ENCODE peak calls at places on chromosomes 1 and 21, in seven cellular contexts. P, R, L, I, A, E and J are unnamed samples. For H3K9me3, the result is how much of the 10 kb centered on the place peaks cover.

GRCh38 chr1:50929376-50929958 is 30.6 kb downstream of the FAF1 start:
- DNase-seq in P (peak), R (peak), L (peak), I (peak), A (peak), E (no peak), J (no peak)

GRCh38 chr1:21232044-21232443 is 55.3 kb upstream of the EIF4G3 start:
- DNase-seq in P (no peak), R (peak), L (peak), I (peak), A (peak), E (no peak), J (no peak)

GRCh38 chr21:44658511-44658910 is 779 bp downstream of the KRTAP12-3 start:
- DNase-seq in P (no peak), R (no peak), L (no peak), I (no peak), A (no peak), E (no peak), J (no peak)

GRCh38 chr1:237884237-237884636 is 6.5 kb downstream of the ZP4 start:
- DNase-seq in P (no peak), R (no peak), L (no peak), I (no peak), A (no peak), E (no peak), J (no peak)

GRCh38 chr1:211944733-211945500 is 90.4 kb downstream of the INTS7 start:
- DNase-seq in P (no peak), R (no peak), L (peak), I (peak), A (no peak), E (no peak), J (no peak)

GRCh38 chr1:59005491-59006308 is 221.9 kb upstream of the JUN start:
- DNase-seq in P (no peak), R (no peak), L (no peak), I (no peak), A (no peak), E (no peak), J (no peak)

GRCh38 chr1:228417471-228418203 is 976 bp upstream of the TRIM17 start:
- DNase-seq in P (no peak), R (no peak), L (no peak), I (no peak), A (peak), E (no peak), J (no peak)

GRCh38 chr1:2085080-2085479 is 34.9 kb downstream of the PRKCZ start:
- DNase-seq in P (no peak), R (no peak), L (no peak), I (no peak), A (no peak), E (no peak), J (no peak)

GRCh38 chr21:44485254-44485793 is 30.0 kb downstream of the LRRC3 start:
- DNase-seq in P (no peak), R (no peak), L (peak), I (peak), A (peak), E (no peak), J (no peak)

GRCh38 chr1:164155337-164155850 is 403.6 kb upstream of the PBX1 start:
- DNase-seq in P (no peak), R (no peak), L (no peak), I (peak), A (no peak), E (no peak), J (no peak)

GRCh38 chr1:43372172-43372571 is 4.4 kb upstream of the ELOVL1 start:
- DNase-seq in P (no peak), R (peak), L (no peak), I (no peak), A (peak), E (no peak), J (no peak)

GRCh38 chr1:174413632-174414031 is 34.1 kb upstream of the GPR52 start:
- DNase-seq in P (no peak), R (peak), L (peak), I (peak), A (no peak), E (no peak), J (no peak)

GRCh38 chr1:66606359-66607142 is 72.6 kb downstream of the SGIP1 start:
- DNase-seq in P (no peak), R (no peak), L (no peak), I (no peak), A (no peak), E (no peak), J (no peak)

GRCh38 chr21:41365377-41366107 is 3.7 kb downstream of the MX2 start:
- DNase-seq in P (no peak), R (no peak), L (no peak), I (no peak), A (no peak), E (peak), J (no peak)

GRCh38 chr21:41364308-41364707 is 2.5 kb downstream of the MX2 start:
- DNase-seq in P (no peak), R (no peak), L (no peak), I (no peak), A (no peak), E (no peak), J (no peak)

GRCh38 chr21:41367598-41368360 is 6.0 kb downstream of the MX2 start:
- DNase-seq in P (no peak), R (no peak), L (no peak), I (no peak), A (no peak), E (peak), J (no peak)

GRCh38 chr21:41368361-41369104 is 6.7 kb downstream of the MX2 start:
- DNase-seq in P (no peak), R (no peak), L (no peak), I (no peak), A (no peak), E (peak), J (no peak)

DNA sequence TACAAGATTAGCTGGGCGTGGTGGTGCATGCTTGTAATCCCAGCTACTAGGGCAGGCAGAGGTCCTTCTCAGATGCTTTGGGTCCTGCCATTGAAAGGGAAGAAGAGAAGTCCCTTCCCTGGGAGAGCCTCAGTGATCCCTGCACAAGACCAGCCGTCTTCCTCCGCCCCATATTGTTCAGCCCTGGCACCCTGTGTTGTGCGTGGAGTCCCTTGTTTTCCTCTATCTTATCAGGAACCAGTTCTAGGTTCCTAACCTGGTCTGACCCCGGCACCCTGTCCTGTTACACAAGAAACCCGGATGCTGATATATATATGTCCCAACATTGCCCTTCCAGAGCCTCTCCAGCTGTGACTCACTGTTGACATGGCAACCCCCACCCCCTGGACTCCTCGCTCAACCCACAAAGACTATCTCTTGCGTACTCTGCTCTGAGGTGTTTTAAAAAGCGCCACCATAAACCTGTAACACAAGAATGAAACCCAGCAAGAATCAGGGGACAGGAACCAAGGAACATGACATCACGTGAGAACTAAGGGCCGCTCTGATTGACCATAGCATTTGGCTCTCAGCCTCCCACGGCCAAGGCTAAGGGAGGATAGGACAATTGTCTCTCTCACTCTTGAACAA is 4.8 kb downstream of the MX2 start:
- DNase-seq in P (peak), R (peak), L (peak), I (peak), A (no peak), E (peak), J (no peak)
- H3K27ac ChIP-seq in P (no peak), R (no peak), L (no peak), I (peak), A (no peak), E (no peak), J (no peak)

GRCh38 chr1:49824261-49824660 is 199.5 kb downstream of the AGBL4 start:
- DNase-seq in P (no peak), R (no peak), L (no peak), I (no peak), A (no peak), E (no peak), J (no peak)
- H3K9me3 ChIP-seq in P (under half), R (under half), L (under half), I (under half), A (under half), E (under half), J (under half)

GRCh38 chr1:240414237-240414636 is 197.7 kb downstream of the GREM2 start:
- DNase-seq in P (peak), R (peak), L (peak), I (no peak), A (no peak), E (no peak), J (no peak)

GRCh38 chr1:240409615-240410014 is 202.3 kb downstream of the GREM2 start:
- DNase-seq in P (no peak), R (no peak), L (no peak), I (no peak), A (no peak), E (no peak), J (no peak)

GRCh38 chr1:240415532-240415931 is 196.4 kb downstream of the GREM2 start:
- DNase-seq in P (no peak), R (peak), L (no peak), I (peak), A (no peak), E (no peak), J (no peak)

GRCh38 chr1:240417317-240417716 is 194.6 kb downstream of the GREM2 start:
- DNase-seq in P (no peak), R (peak), L (no peak), I (peak), A (no peak), E (no peak), J (no peak)

DNA sequence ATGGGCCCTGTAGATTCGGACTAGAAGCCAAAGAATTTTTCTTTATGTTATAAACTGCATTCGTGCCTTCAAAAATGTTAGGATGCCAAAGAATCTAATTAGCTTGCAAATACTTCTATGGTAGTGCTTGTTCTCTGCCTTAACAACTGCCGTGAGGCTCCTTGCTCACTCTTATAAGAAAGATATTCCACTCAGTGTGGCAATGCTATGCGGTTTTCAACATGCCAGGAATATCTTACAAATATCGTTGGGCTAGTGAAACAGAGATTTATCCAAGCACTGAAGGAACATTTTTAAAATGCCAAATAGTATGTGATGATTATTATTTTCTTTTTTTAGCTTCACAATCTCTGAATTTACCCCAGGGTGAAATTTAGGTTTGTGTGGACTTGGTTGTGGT is 198.2 kb downstream of the GREM2 start:
- DNase-seq in P (no peak), R (peak), L (no peak), I (no peak), A (no peak), E (no peak), J (no peak)
- H3K27ac ChIP-seq in P (no peak), R (peak), L (no peak), I (no peak), A (no peak), E (no peak), J (no peak)

GRCh38 chr1:205109269-205109668 is 12.5 kb downstream of the RBBP5 start:
- DNase-seq in P (no peak), R (no peak), L (no peak), I (no peak), A (no peak), E (no peak), J (no peak)

GRCh38 chr1:205108464-205108863 is 13.3 kb downstream of the RBBP5 start:
- DNase-seq in P (no peak), R (no peak), L (no peak), I (no peak), A (no peak), E (no peak), J (no peak)

GRCh38 chr1:205107327-205107726 is 14.5 kb downstream of the RBBP5 start:
- DNase-seq in P (no peak), R (no peak), L (no peak), I (no peak), A (no peak), E (no peak), J (no peak)

GRCh38 chr1:205111354-205111753 is 10.4 kb downstream of the RBBP5 start:
- DNase-seq in P (no peak), R (no peak), L (no peak), I (no peak), A (no peak), E (no peak), J (no peak)

DNA sequence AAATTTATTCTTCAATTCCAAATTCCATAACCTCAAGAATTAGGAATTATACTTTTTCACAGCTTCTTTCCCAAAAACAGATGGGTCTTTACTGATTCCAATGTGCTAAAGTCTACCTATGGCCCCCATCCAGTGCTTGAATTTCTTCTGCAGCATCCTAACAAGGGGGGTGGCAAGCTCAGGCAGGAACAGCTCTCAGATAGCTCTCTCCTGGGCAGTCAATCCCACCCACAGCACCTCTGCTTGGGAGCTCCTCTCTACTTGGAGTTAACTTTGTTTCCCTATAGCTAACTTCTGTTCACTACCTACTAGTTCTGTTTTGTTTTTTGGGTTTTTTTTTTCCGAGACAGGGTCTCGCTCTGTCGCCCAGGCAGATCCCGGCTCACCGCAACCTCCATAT is 12.1 kb downstream of the RBBP5 start:
- DNase-seq in P (no peak), R (no peak), L (no peak), I (no peak), A (no peak), E (no peak), J (no peak)
- H3K9me3 ChIP-seq in P (under half), R (under half), L (under half), I (under half), A (under half), E (under half), J (under half)

GRCh38 chr21:43006874-43007208 is 32.5 kb downstream of the PKNOX1 start:
- DNase-seq in P (no peak), R (no peak), L (peak), I (no peak), A (no peak), E (no peak), J (no peak)

GRCh38 chr21:43016728-43017127 is 42.4 kb downstream of the PKNOX1 start:
- DNase-seq in P (no peak), R (no peak), L (no peak), I (no peak), A (no peak), E (no peak), J (no peak)

GRCh38 chr21:43015906-43016540 is 41.7 kb downstream of the PKNOX1 start:
- DNase-seq in P (no peak), R (no peak), L (no peak), I (no peak), A (no peak), E (no peak), J (no peak)

GRCh38 chr21:43018519-43018918 is 44.2 kb downstream of the PKNOX1 start:
- DNase-seq in P (no peak), R (no peak), L (no peak), I (no peak), A (no peak), E (no peak), J (no peak)

DNA sequence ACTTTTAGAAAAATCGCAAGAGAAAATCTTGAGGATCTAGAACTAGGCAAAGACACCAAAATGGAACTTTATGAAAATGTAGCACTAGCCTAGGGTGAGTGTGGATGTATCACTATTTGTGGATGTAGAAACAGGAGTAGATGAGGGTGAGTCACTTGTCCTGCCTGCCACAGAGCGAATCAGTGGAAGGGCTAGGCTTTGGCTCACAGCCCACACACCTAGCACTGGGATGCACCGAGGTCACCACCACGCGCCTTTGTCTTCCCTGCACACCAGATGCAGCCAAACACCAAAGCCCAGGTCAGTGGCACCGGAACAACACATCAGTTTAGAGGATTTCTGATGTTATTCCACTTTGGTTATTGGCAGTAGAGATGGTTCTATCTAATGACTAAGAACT is 38.2 kb downstream of the PKNOX1 start:
- DNase-seq in P (no peak), R (peak), L (no peak), I (no peak), A (no peak), E (no peak), J (no peak)
- H3K27ac ChIP-seq in P (no peak), R (no peak), L (no peak), I (no peak), A (no peak), E (no peak), J (no peak)